ENCODE peak calls at places on chromosomes 4 and X, in five cellular contexts. N is fibroblast of lung, O is neuronal stem cell, K is mesendoderm, T is K562. U is an unnamed sample.

GRCh38 chr4:36601864-36602263 is 320.4 kb downstream of the DTHD1 start:
- DNase-seq in N (peak), O (no peak), K (no peak), T (no peak), U (no peak)

GRCh38 chr4:78691971-78692814 is 84.0 kb upstream of the BMP2K start:
- DNase-seq in N (no peak), O (no peak), K (peak), T (peak), U (no peak)

GRCh38 chr4:93719552-93719951 is 109.0 kb upstream of the ATOH1 start:
- DNase-seq in N (peak), O (no peak), K (no peak), T (no peak), U (no peak)

GRCh38 chrX:65608021-65608420 is 59.4 kb upstream of the MSN start:
- DNase-seq in N (no peak), O (no peak), K (no peak), T (no peak), U (no peak)

GRCh38 chrX:31331928-31332327 is 260.1 kb upstream of the FTHL17 start:
- DNase-seq in N (no peak), O (no peak), K (no peak), T (peak), U (no peak)

GRCh38 chr4:114272226-114272625 is 292.8 kb upstream of the ARSJ start:
- DNase-seq in N (peak), O (no peak), K (no peak), T (peak), U (no peak)

GRCh38 chr4:151785484-151786157 is 24.8 kb upstream of the GATB start:
- DNase-seq in N (no peak), O (no peak), K (no peak), T (no peak), U (no peak)

GRCh38 chr4:786074-786741 is 39.7 kb downstream of the CPLX1 start:
- DNase-seq in N (no peak), O (no peak), K (no peak), T (no peak), U (no peak)

GRCh38 chr4:84456157-84456556 is 42.9 kb downstream of the NKX6-1 start:
- DNase-seq in N (no peak), O (no peak), K (no peak), T (no peak), U (no peak)

GRCh38 chr4:175470141-175470540 is 341.9 kb downstream of the GPM6A start:
- DNase-seq in N (no peak), O (no peak), K (peak), T (no peak), U (no peak)

GRCh38 chr4:174681723-174682300 is 147.2 kb downstream of the GLRA3 start:
- DNase-seq in N (peak), O (no peak), K (peak), T (peak), U (no peak)

GRCh38 chr4:138192113-138192512 is 50.0 kb downstream of the SLC7A11 start:
- DNase-seq in N (no peak), O (no peak), K (peak), T (peak), U (no peak)

GRCh38 chr4:83629945-83630684 is 94.2 kb downstream of the GPAT3 start:
- DNase-seq in N (peak), O (no peak), K (no peak), T (peak), U (no peak)

GRCh38 chr4:143586080-143586479 is 72.6 kb downstream of the SMARCA5 start:
- DNase-seq in N (no peak), O (no peak), K (no peak), T (no peak), U (no peak)

GRCh38 chr4:4259484-4260100 is 11.6 kb upstream of the TMEM128 start:
- DNase-seq in N (no peak), O (no peak), K (no peak), T (no peak), U (no peak)

GRCh38 chrX:107449490-107450175 is at the start of gene FRMPD3:
- DNase-seq in N (no peak), O (peak), K (no peak), T (no peak), U (peak)

GRCh38 chr4:123821861-123822260 is 425.3 kb downstream of the SPRY1 start:
- DNase-seq in N (peak), O (no peak), K (peak), T (no peak), U (no peak)

GRCh38 chrX:100939336-100939735 is 10.6 kb upstream of the XKRX start:
- DNase-seq in N (no peak), O (no peak), K (no peak), T (no peak), U (no peak)

GRCh38 chrX:82748901-82749505 is 759.1 kb upstream of the POU3F4 start:
- DNase-seq in N (peak), O (no peak), K (peak), T (no peak), U (no peak)

GRCh38 chr4:165737309-165737972 is 135.6 kb upstream of the TLL1 start:
- DNase-seq in N (no peak), O (no peak), K (no peak), T (no peak), U (no peak)

GRCh38 chrX:17635231-17635630 is 102.1 kb upstream of the SCML1 start:
- DNase-seq in N (peak), O (peak), K (peak), T (no peak), U (no peak)

GRCh38 chrX:7330971-7331746 is 183.2 kb upstream of the PUDP start:
- DNase-seq in N (peak), O (no peak), K (no peak), T (no peak), U (no peak)

GRCh38 chr4:5955856-5956255 is 62.4 kb downstream of the C4orf50 start:
- DNase-seq in N (no peak), O (no peak), K (no peak), T (no peak), U (no peak)

GRCh38 chrX:129609395-129609794 is 45.4 kb downstream of the APLN start:
- DNase-seq in N (no peak), O (no peak), K (peak), T (peak), U (peak)

GRCh38 chr4:79540143-79540542 is 132.1 kb upstream of the GK2 start:
- DNase-seq in N (no peak), O (no peak), K (no peak), T (no peak), U (no peak)

GRCh38 chrX:80879916-80880315 is 70.2 kb upstream of the BRWD3 start:
- DNase-seq in N (no peak), O (no peak), K (peak), T (no peak), U (no peak)

GRCh38 chr4:124931050-124931449 is 218.5 kb upstream of the ANKRD50 start:
- DNase-seq in N (peak), O (no peak), K (no peak), T (no peak), U (no peak)

GRCh38 chr4:82372874-82373815 is 646 bp downstream of the HNRNPD start:
- DNase-seq in N (peak), O (peak), K (peak), T (peak), U (peak)

GRCh38 chr4:138957302-138957701 is 58.3 kb upstream of the NOCT start:
- DNase-seq in N (no peak), O (no peak), K (no peak), T (no peak), U (no peak)

GRCh38 chrX:129227376-129227775 is 295.9 kb downstream of the SMARCA1 start:
- DNase-seq in N (no peak), O (no peak), K (no peak), T (no peak), U (no peak)

GRCh38 chr4:6095023-6095817 is 77.0 kb upstream of the C4orf50 start:
- DNase-seq in N (no peak), O (no peak), K (no peak), T (no peak), U (no peak)

GRCh38 chr4:121164291-121164690 is at the start of gene TNIP3:
- DNase-seq in N (no peak), O (no peak), K (peak), T (no peak), U (no peak)

GRCh38 chr4:39097290-39097689 is 35.3 kb downstream of the KLHL5 start:
- DNase-seq in N (no peak), O (no peak), K (no peak), T (no peak), U (no peak)

GRCh38 chr4:152265149-152265621 is 270.7 kb downstream of the FBXW7 start:
- DNase-seq in N (peak), O (no peak), K (no peak), T (no peak), U (no peak)

GRCh38 chr4:30719363-30720020 is 677 bp upstream of the PCDH7 start:
- DNase-seq in N (peak), O (peak), K (peak), T (no peak), U (no peak)

DNA sequence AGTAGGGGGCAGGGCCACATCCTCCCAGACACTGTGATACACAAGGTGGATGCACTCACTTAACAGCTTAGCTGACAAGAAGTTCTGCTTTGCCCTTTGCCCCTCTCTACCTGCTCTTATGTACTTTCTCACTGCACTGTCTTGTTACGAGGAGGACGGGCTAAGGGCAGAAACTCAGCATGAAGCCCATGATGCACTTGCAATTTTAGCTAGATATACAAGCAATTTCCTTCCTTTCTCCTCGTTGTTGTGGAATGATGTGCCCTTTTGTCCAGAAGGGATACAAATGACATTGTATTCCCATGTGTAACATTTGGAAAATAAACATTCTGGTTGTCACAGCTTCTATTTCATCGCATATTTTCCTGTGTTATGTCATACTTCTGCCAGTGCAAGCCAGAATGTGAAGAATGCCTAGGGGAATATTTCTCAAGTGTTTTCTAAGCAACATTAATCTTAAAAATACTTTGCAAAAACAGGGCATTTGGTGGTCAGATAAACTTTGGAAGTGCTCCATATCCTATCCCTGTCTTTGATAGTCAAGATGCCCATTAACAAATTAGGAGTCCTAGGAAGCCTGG is 47.2 kb downstream of the MAOA start:
- DNase-seq in N (peak), O (no peak), K (no peak), T (no peak), U (no peak)
- H3K4me2 ChIP-seq in N (peak), O (no peak), K (no peak), T (no peak), U (no peak)

GRCh38 chr4:8737601-8738279 is 133.9 kb downstream of the HMX1 start:
- DNase-seq in N (no peak), O (no peak), K (no peak), T (no peak), U (no peak)

GRCh38 chr4:8739820-8740665 is 131.6 kb downstream of the HMX1 start:
- DNase-seq in N (no peak), O (no peak), K (peak), T (no peak), U (no peak)

GRCh38 chr4:8739357-8739756 is 132.3 kb downstream of the HMX1 start:
- DNase-seq in N (no peak), O (no peak), K (no peak), T (no peak), U (no peak)

GRCh38 chr4:8737075-8737474 is 134.6 kb downstream of the HMX1 start:
- DNase-seq in N (no peak), O (no peak), K (no peak), T (no peak), U (no peak)

GRCh38 chr4:8738471-8738931 is 133.1 kb downstream of the HMX1 start:
- DNase-seq in N (no peak), O (no peak), K (no peak), T (no peak), U (no peak)
- H3K4me2 ChIP-seq in N (no peak), O (no peak), K (no peak), T (no peak), U (no peak)

GRCh38 chrX:69124108-69124507 is 41.1 kb downstream of the PJA1 start:
- DNase-seq in N (no peak), O (no peak), K (no peak), T (no peak), U (no peak)
- H3K4me2 ChIP-seq in N (no peak), O (no peak), K (no peak), T (no peak), U (no peak)

DNA sequence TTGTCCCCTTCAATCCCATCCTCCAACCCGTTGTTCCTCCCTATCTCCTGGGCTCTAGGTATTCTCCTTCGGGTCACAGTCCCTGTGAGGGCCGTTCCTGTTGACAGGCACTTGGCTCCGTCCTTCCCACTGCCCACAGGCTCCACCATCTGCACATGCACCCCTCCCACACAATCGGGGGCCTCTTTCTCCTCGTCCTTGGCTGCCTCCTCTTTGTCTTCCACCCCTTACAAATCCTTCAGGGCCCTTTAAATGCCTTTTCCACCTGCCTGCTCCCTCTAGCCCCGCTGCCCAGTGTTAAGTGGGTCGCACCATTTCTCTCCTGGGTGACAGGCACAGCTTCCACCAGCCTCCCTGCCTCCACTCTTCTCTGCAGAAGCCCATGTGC is 2.7 kb upstream of the AVPR2 start:
- DNase-seq in N (no peak), O (no peak), K (no peak), T (no peak), U (no peak)
- H3K4me2 ChIP-seq in N (no peak), O (no peak), K (no peak), T (no peak), U (no peak)

GRCh38 chr4:41364871-41365270 is 108.1 kb downstream of the UCHL1 start:
- DNase-seq in N (no peak), O (no peak), K (no peak), T (no peak), U (no peak)

GRCh38 chr4:41361831-41362646 is 105.3 kb downstream of the UCHL1 start:
- DNase-seq in N (no peak), O (no peak), K (peak), T (no peak), U (no peak)

GRCh38 chr4:41362647-41363383 is 106.1 kb downstream of the UCHL1 start:
- DNase-seq in N (no peak), O (no peak), K (peak), T (no peak), U (no peak)

GRCh38 chr4:41365726-41366125 is 109.0 kb downstream of the UCHL1 start:
- DNase-seq in N (no peak), O (no peak), K (no peak), T (no peak), U (no peak)

GRCh38 chr4:41363384-41363981 is 106.8 kb downstream of the UCHL1 start:
- DNase-seq in N (peak), O (no peak), K (peak), T (no peak), U (no peak)
- H3K4me2 ChIP-seq in N (peak), O (no peak), K (no peak), T (no peak), U (no peak)

DNA sequence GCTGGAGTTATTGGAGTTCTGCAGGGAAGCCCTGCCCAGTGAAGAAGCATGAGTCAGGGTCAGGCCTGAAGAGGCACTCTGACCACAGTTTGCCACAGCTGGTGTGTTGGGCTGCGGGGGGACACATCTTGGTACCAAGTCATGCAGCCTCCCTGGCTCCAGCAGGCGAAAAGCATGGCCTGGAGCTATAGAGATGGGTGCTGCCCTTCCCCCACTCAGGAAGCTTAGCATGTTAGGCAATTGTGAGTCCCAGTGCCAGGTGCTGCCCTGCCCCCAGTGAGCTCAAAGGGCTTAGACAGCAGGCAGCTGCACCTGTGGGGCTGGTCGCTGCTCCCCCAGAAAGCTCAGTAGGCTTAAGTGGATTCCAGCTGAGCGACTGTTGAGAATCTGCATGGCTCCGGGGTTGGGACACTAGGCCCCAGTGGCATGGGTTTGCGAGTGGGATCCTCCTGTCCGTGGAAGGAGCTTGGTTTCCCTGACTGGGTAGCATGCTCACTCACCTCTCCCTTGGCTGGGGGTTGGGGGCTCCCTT is 755.5 kb downstream of the GLUD2 start:
- DNase-seq in N (no peak), O (no peak), K (no peak), T (no peak), U (no peak)
- H3K4me2 ChIP-seq in N (no peak), O (no peak), K (no peak), T (no peak), U (no peak)

DNA sequence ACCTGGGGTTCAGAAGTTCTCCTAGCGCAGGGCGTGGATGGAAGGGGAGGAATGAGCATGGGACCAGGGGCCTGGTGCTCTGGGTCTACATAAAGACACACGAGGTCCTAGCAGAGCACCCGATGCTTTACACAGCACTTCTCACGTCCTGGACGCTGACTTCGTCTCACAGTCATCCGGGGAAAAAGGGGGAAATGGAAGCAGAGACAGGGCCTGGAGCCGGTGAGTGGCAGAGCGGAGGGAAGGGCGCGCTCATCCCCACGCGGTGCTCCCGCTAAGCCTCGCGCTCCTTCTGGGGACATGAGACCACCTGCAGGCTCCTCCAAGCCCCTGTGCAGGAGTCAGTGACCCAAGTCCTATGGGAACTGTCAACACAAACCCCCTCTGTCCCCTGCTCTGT is 157.7 kb downstream of the AFAP1 start:
- DNase-seq in N (no peak), O (no peak), K (no peak), T (no peak), U (no peak)
- H3K4me2 ChIP-seq in N (peak), O (no peak), K (no peak), T (no peak), U (no peak)

GRCh38 chrX:15574017-15574416 is 26.7 kb downstream of the ACE2 start:
- DNase-seq in N (no peak), O (no peak), K (no peak), T (no peak), U (no peak)
- H3K4me2 ChIP-seq in N (no peak), O (no peak), K (no peak), T (no peak), U (no peak)

DNA sequence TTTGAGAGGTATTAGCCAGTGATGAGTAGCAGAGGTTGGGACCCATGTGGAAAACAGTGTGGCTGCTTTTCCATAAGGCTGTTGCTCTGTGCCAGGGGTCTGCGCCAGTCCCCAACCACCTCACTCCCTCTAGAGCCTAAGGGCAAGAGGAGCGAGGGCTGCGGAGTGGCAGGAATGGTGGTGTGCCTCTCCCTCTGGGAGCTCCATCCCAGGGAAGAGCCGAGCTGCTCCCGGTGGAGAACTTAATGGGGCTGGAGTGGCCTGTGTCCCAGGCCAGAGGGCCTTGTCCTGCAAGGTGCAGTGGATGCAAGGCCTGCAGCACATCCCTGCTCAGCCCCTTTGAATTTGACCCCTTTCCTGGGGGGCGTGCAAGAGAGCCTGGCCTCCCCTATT is 105.4 kb upstream of the GRXCR1 start:
- DNase-seq in N (no peak), O (no peak), K (no peak), T (no peak), U (no peak)
- H3K4me2 ChIP-seq in N (no peak), O (no peak), K (no peak), T (no peak), U (no peak)

DNA sequence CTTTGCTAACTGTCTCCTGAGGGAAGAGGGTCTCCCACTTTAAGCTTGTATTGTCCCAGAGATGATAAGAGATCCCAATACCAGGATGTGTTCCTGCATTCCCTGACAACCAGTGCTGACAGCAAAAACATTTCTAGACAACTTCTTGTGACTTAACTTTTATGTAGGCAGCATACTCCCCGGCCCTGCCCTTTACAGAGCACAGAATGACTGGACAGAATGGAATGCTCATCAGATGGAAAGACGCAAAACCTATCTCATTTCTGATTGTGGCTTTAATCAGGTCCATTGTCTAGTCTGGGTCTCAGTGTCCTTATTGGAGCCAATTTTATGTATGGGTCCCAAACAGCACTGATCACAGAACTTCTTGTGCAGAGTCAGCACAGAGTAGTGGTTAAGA is 18.2 kb upstream of the PLAC1 start:
- DNase-seq in N (peak), O (no peak), K (no peak), T (no peak), U (no peak)
- H3K4me2 ChIP-seq in N (no peak), O (no peak), K (no peak), T (no peak), U (no peak)

U was measured in Karpas-422.